ENCODE peak calls at places on chromosomes 3 and 15, in eight cellular contexts. O is astrocyte of the spinal cord, Q is PC-9, Z is heart right ventricle, F is cardiac fibroblast, C is epithelial cell of esophagus, A is mesothelial cell of epicardium, B is endothelial cell. S is an unnamed sample.

GRCh38 chr3:133934073-133934970 is 38.6 kb upstream of the RAB6B start:
- DNase-seq in C (no peak), Q (no peak), O (no peak), Z (no peak), B (no peak), F (no peak), A (no peak), S (no peak)

GRCh38 chr15:42159381-42160015 is 3.1 kb upstream of the PLA2G4F start:
- DNase-seq in Z (peak; percentile 68), Q (no peak), B (no peak), O (peak; percentile 36), F (no peak), C (no peak), A (no peak), S (no peak)

GRCh38 chr3:142998439-142998838 is 2.9 kb upstream of the U2SURP start:
- DNase-seq in Z (no peak), A (no peak), Q (no peak), O (no peak), B (no peak), F (peak; percentile 32), C (no peak), S (no peak)

GRCh38 chr3:125437631-125438435 is 62.7 kb upstream of the ZNF148 start:
- DNase-seq in Q (no peak), C (peak; percentile 39), A (peak; percentile 27), O (peak; percentile 36), F (peak; percentile 63), B (peak; percentile 67), Z (peak; percentile 44), S (peak; percentile 58)

GRCh38 chr3:27535809-27536392 is 51.7 kb upstream of the SLC4A7 start:
- DNase-seq in B (no peak), Z (no peak), Q (peak; percentile 87), O (peak; percentile 49), A (no peak), C (peak; percentile 81), F (no peak), S (no peak)

GRCh38 chr15:74411686-74412085 is 22.1 kb downstream of the SEMA7A start:
- DNase-seq in A (no peak), Q (no peak), O (no peak), F (no peak), B (no peak), C (no peak), Z (no peak), S (no peak)

GRCh38 chr3:38805765-38806386 is 10.1 kb downstream of the SCN10A start:
- DNase-seq in Q (peak; percentile 51), B (peak; percentile 75), Z (peak; percentile 55), C (peak; percentile 84), A (peak; percentile 37), F (peak; percentile 80), O (peak; percentile 76), S (no peak)

GRCh38 chr15:89119489-89120478 is 31.5 kb downstream of the ABHD2 start:
- DNase-seq in B (no peak), O (peak; percentile 91), Q (peak; percentile 94), Z (no peak), A (no peak), C (peak; percentile 94), F (peak; percentile 85), S (no peak)

GRCh38 chr15:26870346-26870745 is 3.5 kb downstream of the GABRA5 start:
- DNase-seq in B (no peak), Q (no peak), O (no peak), C (no peak), A (no peak), F (no peak), Z (no peak), S (no peak)

GRCh38 chr3:123687286-123687685 is 102.4 kb upstream of the HACD2 start:
- DNase-seq in B (no peak), Q (no peak), O (no peak), F (no peak), C (no peak), Z (no peak), A (no peak), S (no peak)

GRCh38 chr3:126129408-126129891 is 45.5 kb upstream of the SLC41A3 start:
- DNase-seq in Q (peak; percentile 91), A (peak; percentile 12), C (no peak), B (no peak), F (peak; percentile 45), Z (peak; percentile 20), O (no peak), S (peak; percentile 4)

GRCh38 chr3:69649120-69649519 is 90.1 kb upstream of the MITF start:
- DNase-seq in O (peak; percentile 54), F (peak; percentile 46), B (no peak), C (peak; percentile 54), Q (peak; percentile 34), A (no peak), Z (no peak), S (no peak)

GRCh38 chr3:109702252-109702651 is 364.9 kb upstream of the DPPA4 start:
- DNase-seq in O (peak; percentile 88), C (peak; percentile 49), F (peak; percentile 61), Z (no peak), Q (peak; percentile 52), A (no peak), B (no peak), S (no peak)

GRCh38 chr15:71052356-71052755 is 62.9 kb upstream of the THSD4 start:
- DNase-seq in C (peak; percentile 97), O (no peak), Q (no peak), Z (no peak), F (peak; percentile 69), B (no peak), A (no peak), S (no peak)

GRCh38 chr3:193446975-193447602 is 68.5 kb upstream of the ATP13A5 start:
- DNase-seq in F (no peak), A (no peak), Q (peak; percentile 17), O (no peak), C (no peak), Z (no peak), B (no peak), S (no peak)

DNA sequence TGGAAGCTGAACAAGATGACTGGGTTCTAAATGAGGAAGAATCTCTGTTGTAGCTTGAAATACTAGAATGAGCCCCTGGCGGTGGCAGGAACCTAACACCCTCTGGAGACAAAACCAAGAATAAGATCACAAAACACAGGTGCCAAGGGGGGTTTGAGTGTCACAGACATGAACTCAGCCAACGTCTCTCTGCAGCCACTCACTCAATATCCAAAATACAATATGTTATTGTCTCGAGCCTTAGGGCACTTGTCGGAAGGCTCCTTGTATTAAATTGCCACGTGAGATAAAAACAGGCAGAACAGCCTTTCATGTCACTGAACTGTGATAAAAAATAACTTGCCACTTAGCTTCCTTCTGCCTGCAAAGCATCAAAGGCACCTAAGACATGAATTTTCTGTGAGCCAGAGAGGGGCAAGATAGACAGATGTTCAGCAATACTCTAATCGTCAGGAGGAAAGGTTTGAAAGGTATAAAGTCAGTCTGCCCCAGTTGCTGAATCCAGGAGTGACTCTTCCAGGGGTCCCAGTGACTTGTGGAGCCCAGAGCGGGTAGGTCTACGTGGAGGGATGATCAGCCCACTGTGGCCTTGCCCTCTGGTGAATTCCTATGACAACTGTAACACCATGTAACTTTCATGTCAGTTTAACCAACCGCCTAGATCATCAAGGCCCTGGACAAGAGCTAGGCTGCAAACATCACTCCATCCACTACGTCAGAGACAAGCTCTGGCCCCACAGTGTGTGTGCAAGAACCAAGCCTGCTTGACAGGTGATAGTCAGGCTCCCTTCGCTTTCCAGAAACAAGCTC is 165.2 kb downstream of the OSBPL10 start:
- DNase-seq in O (no peak), Q (no peak), A (no peak), B (no peak), C (no peak), F (no peak), Z (no peak), S (no peak)
- TF ChIP-seq CTCF in O (no peak), Q (no peak), A (no peak), B (no peak), C (peak; percentile 5), F (no peak), Z (no peak), S (no peak)

DNA sequence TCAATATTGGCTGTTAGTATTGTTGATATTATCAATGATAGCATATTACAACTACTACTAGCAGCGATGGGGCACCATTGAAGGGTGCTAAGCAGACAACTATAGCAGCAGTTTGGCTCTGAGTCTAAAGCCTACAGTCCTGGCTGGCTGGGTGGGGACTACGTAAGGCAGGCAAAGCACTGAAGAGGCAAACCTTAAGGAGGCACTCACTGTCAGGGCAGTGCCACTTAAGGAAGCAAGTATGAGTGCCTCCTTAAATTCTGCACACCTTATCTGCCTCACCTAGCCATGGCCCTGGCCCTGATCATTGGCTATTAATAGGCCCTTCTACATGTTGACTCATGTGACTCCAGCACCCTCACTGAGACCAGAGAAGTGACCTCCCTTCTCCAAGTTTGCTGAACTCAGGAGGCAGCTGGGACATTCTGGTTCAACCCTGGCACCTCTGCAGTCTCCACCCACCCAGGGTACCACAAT is 20.6 kb downstream of the CDCP1 start:
- DNase-seq in O (no peak), B (no peak), A (no peak), Z (peak; percentile 29), Q (peak; percentile 79), F (no peak), C (peak; percentile 65), S (no peak)
- TF ChIP-seq CTCF in O (no peak), B (no peak), A (no peak), Z (no peak), Q (no peak), F (no peak), C (peak; percentile 13), S (no peak)

DNA sequence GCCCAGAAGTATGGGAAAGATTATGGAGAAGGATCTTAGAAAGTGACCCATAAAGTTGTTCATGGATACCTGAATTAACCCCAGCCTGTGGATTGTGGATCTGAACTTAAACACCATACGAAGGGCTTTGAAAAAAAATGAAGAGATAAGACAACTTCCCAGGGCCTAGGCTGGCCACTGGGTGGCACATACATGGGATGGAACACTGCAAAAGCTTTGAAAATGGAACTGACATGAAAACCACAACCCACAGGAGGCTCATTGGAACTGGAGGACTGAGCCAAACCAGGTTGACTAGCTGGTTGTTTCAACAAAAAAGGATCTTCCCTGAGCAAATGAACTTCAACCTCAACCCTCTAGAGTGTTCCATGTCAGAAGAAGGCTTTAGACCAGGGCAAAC is 34.5 kb downstream of the FMN1 start:
- DNase-seq in O (peak; percentile 18), F (no peak), Q (no peak), B (no peak), A (no peak), Z (no peak), C (no peak), S (no peak)
- TF ChIP-seq CTCF in O (peak; percentile 30), F (no peak), Q (no peak), B (no peak), A (no peak), Z (no peak), C (no peak), S (no peak)

GRCh38 chr15:31463521-31464102 is 137.0 kb downstream of the KLF13 start:
- DNase-seq in B (no peak), Q (no peak), O (no peak), Z (no peak), A (no peak), C (no peak), F (no peak), S (no peak)

GRCh38 chr15:31464216-31465082 is 137.8 kb downstream of the KLF13 start:
- DNase-seq in B (no peak), A (no peak), Z (peak; percentile 1), Q (no peak), O (no peak), F (no peak), C (no peak), S (no peak)

GRCh38 chr15:31459011-31459748 is 132.5 kb downstream of the KLF13 start:
- DNase-seq in O (no peak), Z (no peak), A (no peak), F (no peak), Q (no peak), B (no peak), C (peak; percentile 97), S (no peak)

GRCh38 chr15:31461375-31461774 is 134.7 kb downstream of the KLF13 start:
- DNase-seq in F (no peak), Z (no peak), B (no peak), O (no peak), A (no peak), Q (no peak), C (peak; percentile 27), S (no peak)

GRCh38 chr15:31461911-31462480 is 135.4 kb downstream of the KLF13 start:
- DNase-seq in B (no peak), Q (no peak), A (no peak), C (no peak), O (no peak), Z (no peak), F (no peak), S (no peak)
- TF ChIP-seq CTCF in B (no peak), Q (no peak), A (no peak), C (peak; percentile 29), O (peak; percentile 49), Z (peak; percentile 12), F (peak; percentile 26), S (no peak)